ENCODE peak calls at places on chromosomes 16 and 17, in six cellular contexts. I, U, J, F, V and A are unnamed samples.

GRCh38 chr16:67068212-67068753 is 39.3 kb downstream of the CBFB start:
- DNase-seq in I (no peak), U (no peak), J (no peak), F (peak; percentile 20), V (peak; percentile 33), A (peak; percentile 41)

GRCh38 chr16:24689128-24689527 is 40.3 kb upstream of the TNRC6A start:
- DNase-seq in I (peak; percentile 41), U (peak; percentile 45), J (no peak), F (peak; percentile 73), V (peak; percentile 76), A (peak; percentile 45)

GRCh38 chr17:45645330-45645729 is 138.8 kb upstream of the CRHR1 start:
- DNase-seq in I (no peak), U (no peak), J (no peak), F (no peak), V (no peak), A (no peak)

GRCh38 chr17:15265131-15265530 is at the start of gene PMP22:
- DNase-seq in I (peak; percentile 69), U (no peak), J (no peak), F (no peak), V (no peak), A (no peak)

GRCh38 chr17:2980211-2980903 is 83.0 kb downstream of the OR1D5 start:
- DNase-seq in I (no peak), U (no peak), J (peak; percentile 15), F (no peak), V (no peak), A (no peak)

GRCh38 chr17:2179615-2180295 is 123.8 kb downstream of the SMG6 start:
- DNase-seq in I (peak; percentile 99), U (peak; percentile 85), J (peak; percentile 47), F (peak; percentile 98), V (peak; percentile 92), A (no peak)

GRCh38 chr16:10657925-10658324 is 36.8 kb downstream of the TEKT5 start:
- DNase-seq in I (no peak), U (no peak), J (no peak), F (no peak), V (no peak), A (no peak)

GRCh38 chr17:36936455-36936934 is 780 bp upstream of the LHX1 start:
- DNase-seq in I (no peak), U (no peak), J (no peak), F (no peak), V (no peak), A (no peak)

GRCh38 chr16:47574091-47575054 is 113.2 kb downstream of the PHKB start:
- DNase-seq in I (peak; percentile 48), U (peak; percentile 1), J (no peak), F (peak; percentile 50), V (peak; percentile 6), A (peak; percentile 94)

GRCh38 chr17:49980703-49981197 is 11.8 kb downstream of the DLX4 start:
- DNase-seq in I (no peak), U (peak; percentile 77), J (no peak), F (no peak), V (no peak), A (peak; percentile 75)

GRCh38 chr16:46673320-46674013 is 15.5 kb downstream of the VPS35 start:
- DNase-seq in I (peak; percentile 71), U (peak; percentile 37), J (no peak), F (peak; percentile 82), V (peak; percentile 77), A (peak; percentile 64)

GRCh38 chr17:45902892-45903346 is 8.6 kb downstream of the MAPT start:
- DNase-seq in I (no peak), U (no peak), J (no peak), F (no peak), V (no peak), A (no peak)

GRCh38 chr17:10162034-10162433 is 36.4 kb downstream of the GAS7 start:
- DNase-seq in I (peak; percentile 17), U (no peak), J (no peak), F (no peak), V (peak; percentile 47), A (no peak)

GRCh38 chr17:34098712-34099111 is 156.4 kb upstream of the CCL2 start:
- DNase-seq in I (no peak), U (no peak), J (no peak), F (no peak), V (no peak), A (peak; percentile 6)

GRCh38 chr16:71912483-71912882 is 17.2 kb downstream of the IST1 start:
- DNase-seq in I (no peak), U (no peak), J (no peak), F (no peak), V (no peak), A (no peak)

GRCh38 chr17:70375406-70375805 is 206.1 kb downstream of the KCNJ2 start:
- DNase-seq in I (no peak), U (no peak), J (no peak), F (no peak), V (no peak), A (no peak)

GRCh38 chr17:80596760-80597608 is 52.3 kb downstream of the RPTOR start:
- DNase-seq in I (no peak), U (no peak), J (no peak), F (no peak), V (no peak), A (peak; percentile 69)

GRCh38 chr17:31467502-31468256 is 76.2 kb downstream of the RAB11FIP4 start:
- DNase-seq in I (no peak), U (no peak), J (peak; percentile 69), F (no peak), V (no peak), A (no peak)

GRCh38 chr17:6591599-6592158 is 35.3 kb upstream of the PITPNM3 start:
- DNase-seq in I (peak; percentile 60), U (no peak), J (no peak), F (peak; percentile 81), V (peak; percentile 71), A (peak; percentile 94)

GRCh38 chr16:87350681-87351319 is 32.8 kb downstream of the FBXO31 start:
- DNase-seq in I (peak; percentile 58), U (no peak), J (peak; percentile 80), F (peak; percentile 18), V (peak; percentile 30), A (no peak)

GRCh38 chr17:29584452-29585079 is 4.9 kb downstream of the GIT1 start:
- DNase-seq in I (no peak), U (no peak), J (peak; percentile 82), F (no peak), V (no peak), A (no peak)

GRCh38 chr16:51569204-51569911 is 418.3 kb upstream of the SALL1 start:
- DNase-seq in I (peak; percentile 45), U (peak; percentile 48), J (no peak), F (peak; percentile 62), V (no peak), A (peak; percentile 92)

GRCh38 chr16:86384980-86385379 is 125.3 kb upstream of the FOXF1 start:
- DNase-seq in I (no peak), U (no peak), J (no peak), F (no peak), V (no peak), A (no peak)

GRCh38 chr17:13266596-13266995 is 248.8 kb upstream of the ELAC2 start:
- DNase-seq in I (peak; percentile 83), U (no peak), J (no peak), F (no peak), V (no peak), A (no peak)

GRCh38 chr17:11704041-11704440 is 105.8 kb downstream of the DNAH9 start:
- DNase-seq in I (no peak), U (no peak), J (no peak), F (no peak), V (no peak), A (no peak)

DNA sequence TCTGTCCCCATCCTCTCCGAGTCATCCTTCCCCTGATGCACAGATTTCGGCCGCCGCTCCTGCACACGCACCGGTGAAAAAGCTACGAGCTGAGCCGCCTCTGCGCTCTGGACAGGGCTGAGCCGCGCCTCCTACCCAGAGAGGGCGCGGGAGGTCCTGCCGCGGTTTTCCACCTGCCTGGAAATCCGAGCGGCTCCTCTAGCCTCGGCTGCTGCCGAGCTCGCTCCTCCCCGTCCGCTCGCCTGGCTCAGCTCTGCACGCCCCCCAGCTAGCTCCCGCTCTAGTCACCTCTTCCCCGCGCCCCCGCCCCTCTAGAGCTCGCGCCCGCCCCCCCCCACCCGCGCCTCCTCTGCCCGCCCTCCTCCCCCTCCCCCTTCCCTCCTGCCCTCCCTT is 198 bp upstream of the SHISA9 start:
- DNase-seq in I (no peak), U (no peak), J (peak; percentile 49), F (no peak), V (no peak), A (no peak)
- H3K4me3 ChIP-seq in I (no peak overlapping the region), U (no peak overlapping the region), J (peak overlapping the region; percentile 48), F (no peak overlapping the region), V (peak overlapping the region; percentile 44), A (no peak overlapping the region)

DNA sequence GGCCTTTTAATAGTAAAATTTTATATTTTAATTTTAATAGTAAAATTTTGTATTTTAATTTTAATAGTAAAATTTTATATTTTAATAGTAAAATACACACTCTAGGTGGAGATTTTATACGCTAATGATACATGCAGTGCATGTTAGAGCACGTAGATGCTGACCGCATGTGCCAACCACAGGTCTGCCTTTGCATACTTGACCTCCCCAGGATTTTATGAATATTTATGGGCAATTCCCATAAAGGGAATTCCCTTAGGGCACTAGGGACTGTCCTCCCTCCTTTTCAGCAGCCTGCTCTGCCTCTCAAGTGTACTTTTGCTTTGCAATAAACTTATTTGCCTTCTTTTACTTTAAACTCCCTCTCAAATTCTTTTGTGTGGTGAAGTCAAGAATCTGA is 217.7 kb upstream of the CDH8 start:
- DNase-seq in I (no peak), U (no peak), J (no peak), F (no peak), V (peak; percentile 6), A (peak; percentile 86)
- H3K4me3 ChIP-seq in I (no peak overlapping the region), U (no peak overlapping the region), J (no peak overlapping the region), F (no peak overlapping the region), V (no peak overlapping the region), A (no peak overlapping the region)

DNA sequence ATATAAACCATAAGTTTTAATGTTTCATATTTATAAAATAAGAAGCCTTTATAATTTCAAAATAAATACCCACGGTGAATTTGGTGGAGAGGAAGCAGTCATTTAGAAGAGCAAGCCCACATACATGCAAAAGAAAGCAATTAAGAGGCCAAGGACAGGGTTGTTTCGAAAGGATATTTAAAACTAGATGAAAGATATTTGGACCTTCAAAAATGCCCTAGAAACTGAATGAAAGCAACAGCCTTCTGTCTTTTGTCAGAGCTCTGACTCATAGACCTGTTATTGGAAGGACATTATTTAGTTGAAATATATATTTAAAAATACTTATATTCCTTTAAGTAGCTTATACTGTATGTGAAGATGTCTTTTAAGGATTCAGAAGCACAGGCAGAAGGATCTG is 8.6 kb upstream of the METTL9 start:
- DNase-seq in I (peak; percentile 49), U (no peak), J (no peak), F (peak; percentile 40), V (peak; percentile 46), A (no peak)
- H3K4me3 ChIP-seq in I (no peak overlapping the region), U (no peak overlapping the region), J (no peak overlapping the region), F (no peak overlapping the region), V (no peak overlapping the region), A (no peak overlapping the region)

DNA sequence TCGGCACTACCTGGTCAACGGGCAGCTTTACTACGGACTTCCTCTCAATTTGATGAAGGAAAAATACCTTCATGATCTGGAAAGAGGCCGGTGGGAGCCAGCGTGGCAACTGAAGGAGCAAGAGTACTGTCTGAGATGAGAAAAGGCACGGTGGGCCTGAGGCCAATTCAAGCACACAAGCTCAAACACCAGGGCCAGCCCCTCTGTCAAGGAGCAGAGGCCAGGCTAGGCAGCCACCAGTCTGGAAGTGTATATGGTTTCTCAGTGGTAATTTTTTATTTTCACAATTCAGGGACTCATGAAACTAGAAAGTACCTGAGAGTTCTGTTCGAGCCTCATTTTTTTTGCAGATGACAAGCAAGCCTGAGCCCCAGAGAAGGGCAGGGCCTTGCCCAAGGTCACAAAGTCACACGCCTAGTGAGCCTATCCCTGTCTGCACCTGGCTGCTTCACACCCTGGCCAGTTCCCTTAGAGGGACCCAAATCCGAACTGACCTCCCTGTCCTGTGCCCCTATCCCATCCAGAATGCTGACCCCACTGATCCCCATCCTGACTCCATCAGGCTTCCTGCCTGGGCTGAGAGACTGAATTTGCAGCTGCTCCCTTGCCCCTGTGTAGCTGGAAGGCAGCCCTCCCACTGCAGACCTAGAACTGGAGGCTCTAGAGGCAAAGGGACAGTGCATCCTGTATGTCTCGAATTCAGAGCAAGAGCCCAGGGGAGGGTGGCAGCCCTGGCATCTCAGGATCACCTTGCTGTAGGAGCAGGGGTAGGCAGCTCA is 4.8 kb upstream of the TBX2 start:
- DNase-seq in I (no peak), U (no peak), J (no peak), F (no peak), V (no peak), A (no peak)
- H3K4me3 ChIP-seq in I (no peak overlapping the region), U (no peak overlapping the region), J (no peak overlapping the region), F (no peak overlapping the region), V (no peak overlapping the region), A (no peak overlapping the region)